ENCODE peak calls at places on chromosomes 11 and 22, in six cellular contexts. F is uterus, T is stomach, G is Peyer's patch, M is H1, Q is A549. S is an unnamed sample.

GRCh38 chr11:118939948-118940598 is 14.3 kb upstream of the BCL9L start:
- DNase-seq in F (no peak), T (no peak), G (peak), M (no peak), Q (no peak), S (no peak)

GRCh38 chr22:30438559-30438958 is 13.0 kb downstream of the MTFP1 start:
- DNase-seq in F (no peak), T (no peak), G (no peak), M (no peak), Q (no peak), S (no peak)

GRCh38 chr11:61499816-61500491 is 8.6 kb upstream of the LRRC10B start:
- DNase-seq in F (no peak), T (no peak), G (no peak), M (no peak), Q (no peak), S (no peak)

GRCh38 chr11:85889676-85890579 is 34.7 kb downstream of the CCDC83 start:
- DNase-seq in F (no peak), T (no peak), G (no peak), M (peak), Q (peak), S (no peak)

GRCh38 chr22:35664955-35665577 is 16.8 kb downstream of the APOL6 start:
- DNase-seq in F (no peak), T (no peak), G (no peak), M (no peak), Q (no peak), S (no peak)

GRCh38 chr11:122882189-122882808 is at the start of gene JHY:
- DNase-seq in F (no peak), T (no peak), G (no peak), M (no peak), Q (no peak), S (no peak)

GRCh38 chr11:7436657-7437056 is 48.6 kb upstream of the OLFML1 start:
- DNase-seq in F (no peak), T (no peak), G (peak), M (no peak), Q (no peak), S (no peak)

GRCh38 chr11:2677127-2677526 is 22.7 kb downstream of the KCNQ1OT1 start:
- DNase-seq in F (no peak), T (no peak), G (no peak), M (no peak), Q (no peak), S (no peak)

GRCh38 chr11:128210148-128210940 is 377.0 kb downstream of the ETS1 start:
- DNase-seq in F (peak), T (no peak), G (no peak), M (peak), Q (peak), S (no peak)

GRCh38 chr11:9802291-9802861 is 138.5 kb downstream of the SWAP70 start:
- DNase-seq in F (no peak), T (no peak), G (no peak), M (no peak), Q (no peak), S (no peak)

GRCh38 chr22:45418056-45418769 is 4.7 kb downstream of the RIBC2 start:
- DNase-seq in F (no peak), T (no peak), G (no peak), M (no peak), Q (no peak), S (no peak)

GRCh38 chr11:132898021-132898420 is 634.3 kb downstream of the OPCML start:
- DNase-seq in F (no peak), T (no peak), G (no peak), M (no peak), Q (no peak), S (no peak)

GRCh38 chr11:102111787-102112653 is 1.8 kb downstream of the YAP1 start:
- DNase-seq in F (peak), T (peak), G (no peak), M (peak), Q (peak), S (peak)

GRCh38 chr22:26443901-26444300 is 14.8 kb downstream of the ASPHD2 start:
- DNase-seq in F (no peak), T (no peak), G (no peak), M (no peak), Q (no peak), S (no peak)

GRCh38 chr22:30474683-30475424 is 3.0 kb upstream of the SEC14L3 start:
- DNase-seq in F (no peak), T (peak), G (no peak), M (no peak), Q (no peak), S (no peak)

GRCh38 chr11:105181100-105181499 is 41.5 kb upstream of the CARD18 start:
- DNase-seq in F (no peak), T (no peak), G (no peak), M (no peak), Q (no peak), S (no peak)

GRCh38 chr11:18490736-18491485 is 35.3 kb downstream of the LDHAL6A start:
- DNase-seq in F (no peak), T (no peak), G (no peak), M (no peak), Q (no peak), S (no peak)

GRCh38 chr22:45096256-45096907 is 67.3 kb upstream of the NUP50 start:
- DNase-seq in F (peak), T (peak), G (peak), M (no peak), Q (peak), S (no peak)

GRCh38 chr11:114132944-114133394 is 73.5 kb downstream of the ZBTB16 start:
- DNase-seq in F (peak), T (no peak), G (no peak), M (no peak), Q (no peak), S (no peak)

GRCh38 chr11:115984228-115984627 is 480.0 kb upstream of the CADM1 start:
- DNase-seq in F (no peak), T (no peak), G (no peak), M (no peak), Q (no peak), S (no peak)

GRCh38 chr11:17736921-17737817 is 2.6 kb downstream of the KCNC1 start:
- DNase-seq in F (no peak), T (no peak), G (no peak), M (no peak), Q (no peak), S (peak)

GRCh38 chr11:123174196-123175183 is 20.6 kb downstream of the CLMP start:
- DNase-seq in F (peak), T (peak), G (no peak), M (no peak), Q (no peak), S (no peak)

GRCh38 chr11:2896047-2896446 is 10.5 kb upstream of the CDKN1C start:
- DNase-seq in F (no peak), T (no peak), G (no peak), M (no peak), Q (no peak), S (no peak)

DNA sequence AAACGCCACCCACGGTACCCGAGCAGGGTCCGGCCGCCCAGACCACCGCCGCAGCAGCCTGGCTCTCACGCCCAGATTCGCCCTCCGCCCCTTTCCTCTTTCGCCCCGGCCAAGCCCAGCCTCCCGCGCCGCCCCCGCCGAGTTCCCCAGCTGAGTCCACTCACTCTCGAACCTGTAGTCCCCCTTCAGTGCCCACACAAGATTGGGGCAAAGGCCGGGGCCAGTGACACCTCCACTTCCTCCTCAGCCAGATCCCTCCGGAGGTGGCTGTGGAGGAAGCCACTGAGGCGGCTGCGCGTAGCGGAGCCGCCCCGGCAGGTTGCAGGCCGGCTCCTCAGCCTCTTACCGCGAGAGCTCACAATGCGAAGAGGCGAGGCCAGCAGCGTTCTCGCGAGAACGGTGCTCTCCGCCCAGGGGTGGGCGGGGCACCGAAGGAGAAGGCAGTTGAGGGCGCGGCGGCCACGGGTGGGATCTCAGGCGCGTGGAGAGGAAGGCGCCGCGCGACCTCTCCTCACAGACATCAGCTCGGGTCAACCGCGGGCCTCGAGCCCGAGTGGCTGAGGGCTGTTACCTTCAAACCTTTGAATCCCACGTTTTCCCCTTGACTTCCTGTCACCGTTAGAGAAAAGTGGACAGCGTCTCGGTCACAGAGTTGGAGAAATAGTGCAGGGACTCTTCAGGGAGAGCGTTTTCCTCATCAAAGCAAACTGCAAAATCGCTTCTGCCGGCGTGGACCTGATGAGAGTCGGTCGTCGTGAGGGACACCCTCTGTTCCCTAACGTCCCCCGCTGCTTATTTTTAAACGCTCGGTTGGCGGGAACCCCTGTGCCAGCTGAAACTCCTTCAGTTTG is at the start of gene BTBD10:
- DNase-seq in F (peak), T (peak), G (peak), M (peak), Q (peak), S (peak)
- TF ChIP-seq POLR2A in F (peak), T (no peak), G (peak), M (no peak), Q (peak), S (no peak)

GRCh38 chr11:68959465-68960298 is 21.1 kb downstream of the MRGPRD start:
- DNase-seq in F (no peak), T (no peak), G (no peak), M (no peak), Q (no peak), S (no peak)

GRCh38 chr11:68954970-68955958 is 25.5 kb downstream of the MRGPRD start:
- DNase-seq in F (peak), T (peak), G (no peak), M (no peak), Q (no peak), S (peak)

GRCh38 chr11:68956547-68957254 is 24.1 kb downstream of the MRGPRD start:
- DNase-seq in F (no peak), T (no peak), G (no peak), M (no peak), Q (no peak), S (peak)

GRCh38 chr11:68958211-68958610 is 22.6 kb downstream of the MRGPRD start:
- DNase-seq in F (no peak), T (no peak), G (no peak), M (no peak), Q (no peak), S (no peak)

GRCh38 chr11:68956142-68956541 is 24.6 kb downstream of the MRGPRD start:
- DNase-seq in F (no peak), T (no peak), G (no peak), M (no peak), Q (no peak), S (no peak)
- TF ChIP-seq CTCF in F (no peak), T (no peak), G (no peak), M (peak), Q (no peak), S (no peak)

GRCh38 chr22:42528591-42529307 is 9.2 kb upstream of the RRP7A start:
- DNase-seq in F (no peak), T (no peak), G (no peak), M (no peak), Q (no peak), S (no peak)

GRCh38 chr22:42536166-42536565 is 16.6 kb upstream of the RRP7A start:
- DNase-seq in F (no peak), T (no peak), G (no peak), M (no peak), Q (no peak), S (no peak)

DNA sequence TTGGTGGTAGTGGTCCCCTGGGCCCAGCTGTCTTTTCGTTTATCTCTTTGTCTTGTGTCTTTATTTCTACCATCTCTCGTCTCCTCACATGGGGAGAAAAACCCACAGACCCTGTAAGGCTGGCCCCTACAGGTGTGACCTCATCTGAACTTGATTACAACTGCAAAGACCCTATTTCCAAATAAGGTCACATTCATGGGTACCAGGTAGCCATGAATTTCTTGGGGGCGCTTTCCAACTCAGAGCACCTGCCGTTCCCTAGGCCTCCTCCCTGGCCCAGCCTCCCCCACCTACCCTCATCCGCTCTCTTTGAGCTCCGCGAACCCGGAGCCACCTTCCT is 14.0 kb upstream of the RRP7A start:
- DNase-seq in F (no peak), T (no peak), G (no peak), M (no peak), Q (no peak), S (no peak)
- H3K27ac ChIP-seq in F (no peak), T (no peak), G (peak), M (no peak), Q (no peak), S (no peak)

DNA sequence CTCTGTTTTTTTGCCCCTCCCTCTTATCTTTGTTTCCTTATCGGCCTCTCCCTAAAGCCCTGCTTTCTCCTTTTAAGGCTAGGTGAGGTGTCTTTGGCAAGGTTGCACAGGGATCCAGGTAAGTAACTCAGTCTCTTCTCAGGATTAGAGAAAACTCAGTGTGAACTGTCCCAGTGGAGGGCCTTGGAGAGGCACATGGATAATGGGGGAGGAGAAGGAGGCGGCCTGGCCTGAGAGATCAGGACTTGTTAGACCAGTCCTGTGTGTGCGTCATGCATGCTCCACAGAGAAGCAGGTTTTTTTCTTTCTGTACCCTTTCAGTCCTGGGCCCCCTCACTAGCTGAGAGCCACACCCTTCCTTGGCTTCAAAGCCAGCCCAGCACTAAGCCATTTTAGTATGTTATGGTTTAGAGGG is 19.9 kb downstream of the CTNND1 start:
- DNase-seq in F (no peak), T (peak), G (no peak), M (no peak), Q (no peak), S (peak)
- TF ChIP-seq POLR2A in F (no peak), T (no peak), G (peak), M (no peak), Q (no peak), S (no peak)

GRCh38 chr22:32474635-32475427 is at the start of gene FBXO7:
- DNase-seq in F (peak), T (peak), G (peak), M (peak), Q (peak), S (peak)
- TF ChIP-seq CTCF in F (peak), T (peak), G (peak), M (peak), Q (no peak), S (peak)

GRCh38 chr11:90846628-90847027 is 623.8 kb upstream of the CHORDC1 start:
- DNase-seq in F (no peak), T (no peak), G (no peak), M (no peak), Q (no peak), S (no peak)

GRCh38 chr11:90845799-90846198 is 623.0 kb upstream of the CHORDC1 start:
- DNase-seq in F (no peak), T (no peak), G (no peak), M (no peak), Q (no peak), S (no peak)

GRCh38 chr11:90847268-90847886 is 624.5 kb upstream of the CHORDC1 start:
- DNase-seq in F (no peak), T (no peak), G (no peak), M (no peak), Q (no peak), S (no peak)

GRCh38 chr11:90851196-90851595 is 628.3 kb upstream of the CHORDC1 start:
- DNase-seq in F (no peak), T (no peak), G (no peak), M (no peak), Q (no peak), S (no peak)

DNA sequence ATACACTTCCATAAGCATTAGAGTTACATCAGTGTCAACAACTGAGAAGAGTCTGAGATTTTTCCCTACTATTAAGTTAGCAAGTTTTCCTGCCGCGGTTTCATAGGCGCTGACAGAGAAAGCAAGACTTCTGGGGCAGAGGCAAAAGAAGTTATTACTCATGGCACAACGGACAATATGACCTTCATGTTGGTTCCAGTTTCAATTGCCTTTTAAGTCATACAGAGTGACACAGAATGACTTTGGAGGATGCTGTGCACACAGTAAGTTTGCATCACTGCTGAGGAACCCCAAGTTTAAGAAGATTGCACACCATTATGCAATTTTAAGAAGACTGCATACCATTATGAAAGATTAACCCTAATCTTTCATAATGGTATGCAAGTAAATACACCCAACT is 626.4 kb upstream of the CHORDC1 start:
- DNase-seq in F (no peak), T (no peak), G (no peak), M (no peak), Q (no peak), S (no peak)
- H3K27ac ChIP-seq in F (no peak), T (no peak), G (no peak), M (no peak), Q (no peak), S (no peak)

DNA sequence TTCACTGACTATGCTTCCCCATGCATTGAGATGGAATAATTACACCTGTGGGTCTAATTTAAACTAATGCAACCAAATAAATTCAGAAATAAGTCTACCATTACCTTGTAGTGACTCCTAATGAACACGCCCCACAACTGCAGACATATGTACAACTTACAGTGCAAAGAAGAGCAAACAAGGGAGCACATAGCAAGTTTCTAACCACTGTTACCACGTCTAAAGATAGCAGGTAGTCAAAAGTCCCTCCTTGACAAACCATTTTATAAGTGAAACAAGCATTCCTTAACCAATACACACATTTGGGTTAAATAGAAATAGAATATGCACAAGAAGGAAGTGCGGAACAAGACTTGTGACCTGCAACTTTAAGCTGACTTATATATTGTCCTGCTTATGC is 20.6 kb downstream of the PHF21A start:
- DNase-seq in F (no peak), T (no peak), G (no peak), M (no peak), Q (no peak), S (no peak)
- TF ChIP-seq POLR2A in F (no peak), T (no peak), G (no peak), M (no peak), Q (no peak), S (no peak)

DNA sequence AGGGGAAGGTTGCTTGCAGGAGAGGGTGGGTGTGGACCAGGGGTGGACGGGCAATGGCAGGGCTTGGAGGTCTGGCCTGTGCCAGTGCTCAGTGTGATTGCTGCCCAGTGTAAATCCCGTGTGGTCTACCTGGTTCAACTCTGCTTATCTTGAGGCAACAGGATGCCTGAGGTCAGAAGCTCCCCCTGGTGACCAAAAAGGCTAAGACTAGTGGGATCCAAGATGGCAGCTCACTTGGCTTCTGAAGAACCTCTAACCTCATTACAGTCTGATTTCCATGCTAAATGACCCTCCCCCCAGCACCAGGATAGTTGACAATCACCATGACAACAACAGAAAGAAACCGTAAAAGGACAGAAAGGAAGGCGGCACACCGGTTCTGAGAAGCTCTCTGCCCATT is 398.3 kb downstream of the CTTN start:
- DNase-seq in F (no peak), T (no peak), G (no peak), M (no peak), Q (no peak), S (no peak)
- TF ChIP-seq CTCF in F (no peak), T (no peak), G (no peak), M (peak), Q (no peak), S (no peak)

GRCh38 chr11:34205326-34206035 is 100.1 kb downstream of the NAT10 start:
- DNase-seq in F (no peak), T (no peak), G (no peak), M (no peak), Q (no peak), S (no peak)
- H3K27ac ChIP-seq in F (no peak), T (no peak), G (no peak), M (no peak), Q (peak), S (no peak)

S was measured in heart left ventricle.